ENCODE peak calls at places on chromosomes 7 and 10, in nine cellular contexts. X is mesendoderm, P is neural progenitor cell, D is lower lobe of right lung, W is lung, B is left lung, F is Caco-2, G is WERI-Rb-1, H is astrocyte. J is an unnamed sample. For H3K27me3 and H3K36me3, the result is how much of the 10 kb centered on the place peaks cover.

GRCh38 chr7:105876964-105877601 is 684 bp upstream of the ATXN7L1 start:
- DNase-seq in X (peak), P (peak), D (peak), W (no peak), B (peak), F (peak), G (peak), H (peak), J (peak)

GRCh38 chr7:32071466-32072091 is 1.4 kb upstream of the PDE1C start:
- DNase-seq in X (no peak), P (no peak), D (no peak), W (no peak), B (no peak), F (no peak), G (no peak), H (no peak), J (peak)

GRCh38 chr7:24880886-24881285 is 99.1 kb downstream of the OSBPL3 start:
- DNase-seq in X (no peak), P (no peak), D (no peak), W (no peak), B (no peak), F (no peak), G (no peak), H (no peak), J (no peak)

GRCh38 chr10:111773950-111774349 is 409.6 kb downstream of the GPAM start:
- DNase-seq in X (no peak), P (no peak), D (no peak), W (no peak), B (no peak), F (no peak), G (no peak), H (no peak), J (no peak)

GRCh38 chr10:116771101-116771705 is 28.8 kb upstream of the HSPA12A start:
- DNase-seq in X (no peak), P (no peak), D (no peak), W (peak), B (peak), F (no peak), G (no peak), H (peak), J (peak)

GRCh38 chr10:5283305-5284158 is 81.2 kb upstream of the UCN3 start:
- DNase-seq in X (peak), P (peak), D (peak), W (peak), B (peak), F (peak), G (peak), H (peak), J (peak)

GRCh38 chr10:11849908-11850307 is 26.8 kb downstream of the PROSER2 start:
- DNase-seq in X (no peak), P (no peak), D (peak), W (no peak), B (peak), F (no peak), G (no peak), H (no peak), J (no peak)

GRCh38 chr7:14332155-14332554 is 342.7 kb upstream of the ETV1 start:
- DNase-seq in X (peak), P (no peak), D (no peak), W (no peak), B (no peak), F (no peak), G (no peak), H (peak), J (no peak)

GRCh38 chr10:74927701-74928100 is 101.3 kb downstream of the KAT6B start:
- DNase-seq in X (no peak), P (no peak), D (no peak), W (no peak), B (no peak), F (no peak), G (no peak), H (peak), J (no peak)

GRCh38 chr7:23247602-23248335 is 1.2 kb downstream of the GPNMB start:
- DNase-seq in X (peak), P (peak), D (peak), W (peak), B (peak), F (no peak), G (no peak), H (no peak), J (peak)

GRCh38 chr7:147984265-147984664 is 606.3 kb upstream of the C7orf33 start:
- DNase-seq in X (no peak), P (no peak), D (no peak), W (no peak), B (no peak), F (no peak), G (no peak), H (no peak), J (no peak)

GRCh38 chr10:90087197-90088007 is 386.0 kb downstream of the KIF20B start:
- DNase-seq in X (peak), P (no peak), D (no peak), W (no peak), B (no peak), F (no peak), G (no peak), H (peak), J (no peak)

GRCh38 chr10:14971867-14972448 is 12.8 kb downstream of the MEIG1 start:
- DNase-seq in X (peak), P (peak), D (no peak), W (no peak), B (no peak), F (peak), G (peak), H (no peak), J (no peak)

GRCh38 chr7:135771961-135772638 is 23.5 kb upstream of the FAM180A start:
- DNase-seq in X (peak), P (no peak), D (no peak), W (no peak), B (no peak), F (no peak), G (no peak), H (peak), J (no peak)

GRCh38 chr7:46853451-46853850 is 728.5 kb downstream of the TNS3 start:
- DNase-seq in X (no peak), P (no peak), D (no peak), W (no peak), B (no peak), F (no peak), G (no peak), H (peak), J (no peak)

GRCh38 chr10:114724295-114724694 is 66.2 kb upstream of the ABLIM1 start:
- DNase-seq in X (peak), P (no peak), D (no peak), W (no peak), B (no peak), F (no peak), G (no peak), H (no peak), J (no peak)

GRCh38 chr10:114723361-114723760 is 65.3 kb upstream of the ABLIM1 start:
- DNase-seq in X (no peak), P (no peak), D (no peak), W (no peak), B (no peak), F (no peak), G (no peak), H (no peak), J (no peak)

GRCh38 chr10:114718386-114718785 is 60.3 kb upstream of the ABLIM1 start:
- DNase-seq in X (no peak), P (no peak), D (no peak), W (no peak), B (no peak), F (no peak), G (no peak), H (peak), J (no peak)

GRCh38 chr10:114719311-114719710 is 61.2 kb upstream of the ABLIM1 start:
- DNase-seq in X (no peak), P (no peak), D (no peak), W (no peak), B (no peak), F (no peak), G (no peak), H (no peak), J (no peak)

GRCh38 chr10:114720685-114721278 is 62.7 kb upstream of the ABLIM1 start:
- DNase-seq in X (no peak), P (no peak), D (no peak), W (no peak), B (no peak), F (no peak), G (no peak), H (no peak), J (no peak)
- H3K4me3 ChIP-seq in X (no peak), P (no peak), D (no peak), W (no peak), B (no peak), F (no peak), G (no peak), H (no peak), J (no peak)

DNA sequence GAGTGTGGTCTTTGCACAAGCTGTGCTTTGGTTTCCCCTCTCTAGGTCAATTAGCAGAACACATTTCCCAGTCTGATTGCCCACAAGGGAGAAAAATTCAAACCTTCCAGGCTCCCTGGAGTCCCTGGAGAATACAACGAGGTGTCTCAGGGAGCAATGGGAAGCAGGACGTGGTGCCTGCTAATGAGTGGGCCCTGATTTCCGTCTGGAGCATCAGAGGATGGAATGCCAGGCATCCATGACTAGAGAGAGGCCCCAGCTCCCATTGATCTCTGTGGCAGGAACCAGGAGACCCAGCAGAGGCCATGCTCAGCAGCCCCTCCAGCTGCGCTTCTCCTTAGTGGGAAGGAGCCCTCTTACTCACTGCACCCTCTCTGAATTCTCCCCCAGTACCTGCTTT is 33.2 kb upstream of the TLX1 start:
- DNase-seq in X (peak), P (no peak), D (no peak), W (no peak), B (no peak), F (no peak), G (no peak), H (no peak), J (no peak)
- H3K27me3 ChIP-seq in X (under half), P (half or more), D (half or more), W (under half), B (under half), F (under half), G (under half), H (under half), J (under half)

DNA sequence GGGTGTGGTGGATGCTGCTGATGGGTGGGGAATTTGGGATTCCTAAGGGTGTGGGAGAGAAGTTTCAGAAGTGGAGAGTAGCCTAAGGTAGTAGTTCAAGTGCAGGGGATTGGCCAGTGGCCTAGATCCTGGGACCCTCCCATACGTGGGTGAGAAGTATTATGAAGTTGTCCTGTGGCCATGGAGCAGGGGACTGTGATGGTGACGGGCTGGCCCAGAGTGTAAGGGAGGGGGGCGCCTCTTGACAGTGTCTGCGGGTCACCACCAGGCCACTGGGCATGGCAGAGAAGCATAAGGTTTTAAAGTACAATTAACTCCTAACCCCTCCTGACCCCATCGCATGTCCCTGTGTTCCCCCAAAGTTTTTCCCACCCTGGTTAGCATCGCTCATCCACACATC is 70.2 kb downstream of the RBM33 start:
- DNase-seq in X (no peak), P (no peak), D (no peak), W (no peak), B (no peak), F (no peak), G (no peak), H (no peak), J (no peak)
- H3K36me3 ChIP-seq in X (under half), P (under half), D (half or more), W (under half), B (under half), F (under half), G (half or more), H (under half), J (under half)

GRCh38 chr10:72133517-72133916 is 45.2 kb upstream of the SPOCK2 start:
- DNase-seq in X (no peak), P (no peak), D (no peak), W (no peak), B (no peak), F (no peak), G (no peak), H (peak), J (no peak)
- H3K4me3 ChIP-seq in X (no peak), P (no peak), D (no peak), W (no peak), B (no peak), F (no peak), G (no peak), H (no peak), J (no peak)

DNA sequence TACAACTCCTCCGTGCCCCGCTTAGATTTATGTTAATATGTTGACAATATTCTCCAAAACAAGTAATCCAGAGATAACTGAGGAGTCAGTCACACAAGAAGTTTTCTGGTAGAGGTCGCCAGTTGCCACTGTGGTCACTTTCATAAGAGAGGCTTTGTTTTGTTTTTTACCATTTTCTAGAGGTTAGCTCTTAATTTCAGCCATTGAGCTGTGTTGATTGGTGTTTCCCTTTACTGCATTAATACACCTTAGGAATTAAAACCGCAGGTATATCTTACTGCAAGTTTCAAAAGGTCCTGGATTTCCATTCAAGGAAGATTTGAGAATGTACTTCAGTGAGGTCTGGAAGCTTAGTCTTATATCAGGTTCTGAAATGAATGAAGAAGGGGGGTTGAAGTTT is 3.5 kb downstream of the BMI1 start:
- DNase-seq in X (no peak), P (no peak), D (no peak), W (no peak), B (no peak), F (no peak), G (no peak), H (no peak), J (no peak)
- H3K27me3 ChIP-seq in X (under half), P (half or more), D (under half), W (under half), B (under half), F (under half), G (under half), H (under half), J (half or more)

DNA sequence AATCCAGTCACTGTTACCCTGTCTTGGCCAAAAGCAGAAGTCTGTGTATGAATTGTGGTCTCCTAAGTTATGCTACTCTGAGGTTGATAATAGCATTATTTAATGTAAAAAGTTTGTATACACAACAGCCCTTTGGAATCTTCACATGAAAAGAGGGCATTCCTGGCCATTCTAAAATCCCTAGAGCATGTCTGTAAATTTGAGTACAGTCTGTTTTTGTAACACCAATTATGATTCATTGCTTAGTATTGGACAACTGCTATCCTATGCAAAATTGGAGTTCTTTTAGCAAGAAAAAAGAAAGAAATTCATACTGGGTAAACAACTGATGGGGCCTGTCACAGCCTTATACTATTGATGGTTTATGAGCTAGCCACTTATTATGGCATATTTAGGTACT is 10.2 kb downstream of the CUTC start:
- DNase-seq in X (no peak), P (no peak), D (no peak), W (no peak), B (no peak), F (no peak), G (no peak), H (no peak), J (no peak)
- H3K36me3 ChIP-seq in X (under half), P (under half), D (half or more), W (under half), B (under half), F (under half), G (half or more), H (under half), J (under half)

GRCh38 chr10:103449208-103450144 is 2.7 kb downstream of the CALHM2 start:
- DNase-seq in X (no peak), P (no peak), D (peak), W (no peak), B (no peak), F (no peak), G (no peak), H (no peak), J (peak)
- H3K4me3 ChIP-seq in X (no peak), P (no peak), D (peak), W (no peak), B (peak), F (no peak), G (no peak), H (no peak), J (no peak)

GRCh38 chr7:129781856-129782256 is 170.3 kb downstream of the NRF1 start:
- DNase-seq in X (no peak), P (peak), D (no peak), W (no peak), B (no peak), F (no peak), G (peak), H (no peak), J (peak)
- H3K27me3 ChIP-seq in X (half or more), P (half or more), D (half or more), W (under half), B (half or more), F (under half), G (under half), H (half or more), J (half or more)

J was measured in H7.